ENCODE peak calls at places on chromosomes 1 and 21, in ten cellular contexts. One of them, this sample, is unnamed. For H3K4me1, the result is how much of the 10 kb centered on the place peaks cover.

GRCh38 chr1:55426619-55427018 is 211.5 kb upstream of the USP24 start:
- DNase-seq in ovary: no peak
- DNase-seq in A549: no peak
- DNase-seq in uterus: no peak
- DNase-seq in heart left ventricle: no peak
- DNase-seq in suprapubic skin: no peak
- DNase-seq in thyroid gland: no peak
- DNase-seq in gastrocnemius medialis: no peak
- DNase-seq in IMR-90: peak
- DNase-seq in upper lobe of left lung: no peak
- DNase-seq in this sample: no peak

GRCh38 chr1:39195166-39196111 is 9.1 kb upstream of the MACF1 start:
- DNase-seq in ovary: no peak
- DNase-seq in A549: no peak
- DNase-seq in uterus: no peak
- DNase-seq in heart left ventricle: no peak
- DNase-seq in suprapubic skin: no peak
- DNase-seq in thyroid gland: no peak
- DNase-seq in gastrocnemius medialis: no peak
- DNase-seq in IMR-90: peak
- DNase-seq in upper lobe of left lung: no peak
- DNase-seq in this sample: no peak

GRCh38 chr21:42395302-42395701 is 550 bp downstream of the TMPRSS3 start:
- DNase-seq in ovary: no peak
- DNase-seq in A549: no peak
- DNase-seq in uterus: no peak
- DNase-seq in heart left ventricle: no peak
- DNase-seq in suprapubic skin: peak
- DNase-seq in thyroid gland: no peak
- DNase-seq in gastrocnemius medialis: no peak
- DNase-seq in IMR-90: no peak
- DNase-seq in upper lobe of left lung: no peak
- DNase-seq in this sample: no peak

GRCh38 chr1:17653728-17654351 is 101.3 kb upstream of the ACTL8 start:
- DNase-seq in ovary: peak
- DNase-seq in A549: peak
- DNase-seq in uterus: no peak
- DNase-seq in heart left ventricle: no peak
- DNase-seq in suprapubic skin: no peak
- DNase-seq in thyroid gland: peak
- DNase-seq in gastrocnemius medialis: no peak
- DNase-seq in IMR-90: peak
- DNase-seq in upper lobe of left lung: no peak
- DNase-seq in this sample: peak

GRCh38 chr21:37939251-37939650 is 23.0 kb upstream of the KCNJ6 start:
- DNase-seq in ovary: no peak
- DNase-seq in A549: no peak
- DNase-seq in uterus: no peak
- DNase-seq in heart left ventricle: no peak
- DNase-seq in suprapubic skin: no peak
- DNase-seq in thyroid gland: no peak
- DNase-seq in gastrocnemius medialis: no peak
- DNase-seq in IMR-90: no peak
- DNase-seq in upper lobe of left lung: no peak
- DNase-seq in this sample: no peak

GRCh38 chr1:180451504-180451903 is 50.9 kb downstream of the ACBD6 start:
- DNase-seq in ovary: no peak
- DNase-seq in A549: no peak
- DNase-seq in uterus: no peak
- DNase-seq in heart left ventricle: no peak
- DNase-seq in suprapubic skin: no peak
- DNase-seq in thyroid gland: no peak
- DNase-seq in gastrocnemius medialis: no peak
- DNase-seq in IMR-90: no peak
- DNase-seq in upper lobe of left lung: no peak
- DNase-seq in this sample: no peak

GRCh38 chr1:90488451-90488850 is 228.7 kb downstream of the BARHL2 start:
- DNase-seq in ovary: no peak
- DNase-seq in A549: no peak
- DNase-seq in uterus: no peak
- DNase-seq in heart left ventricle: no peak
- DNase-seq in suprapubic skin: no peak
- DNase-seq in thyroid gland: no peak
- DNase-seq in gastrocnemius medialis: no peak
- DNase-seq in IMR-90: peak
- DNase-seq in upper lobe of left lung: no peak
- DNase-seq in this sample: no peak

GRCh38 chr1:29569971-29570634 is 333.8 kb downstream of the PTPRU start:
- DNase-seq in ovary: no peak
- DNase-seq in A549: peak
- DNase-seq in uterus: no peak
- DNase-seq in heart left ventricle: no peak
- DNase-seq in suprapubic skin: no peak
- DNase-seq in thyroid gland: no peak
- DNase-seq in gastrocnemius medialis: peak
- DNase-seq in IMR-90: peak
- DNase-seq in upper lobe of left lung: no peak
- DNase-seq in this sample: no peak

GRCh38 chr1:150280138-150280707 is 2.1 kb upstream of the CIART start:
- DNase-seq in ovary: no peak
- DNase-seq in A549: no peak
- DNase-seq in uterus: no peak
- DNase-seq in heart left ventricle: no peak
- DNase-seq in suprapubic skin: no peak
- DNase-seq in thyroid gland: no peak
- DNase-seq in gastrocnemius medialis: no peak
- DNase-seq in IMR-90: no peak
- DNase-seq in upper lobe of left lung: no peak
- DNase-seq in this sample: no peak

GRCh38 chr1:47911892-47912291 is 85.3 kb downstream of the TRABD2B start:
- DNase-seq in ovary: no peak
- DNase-seq in A549: no peak
- DNase-seq in uterus: no peak
- DNase-seq in heart left ventricle: no peak
- DNase-seq in suprapubic skin: no peak
- DNase-seq in thyroid gland: no peak
- DNase-seq in gastrocnemius medialis: no peak
- DNase-seq in IMR-90: no peak
- DNase-seq in upper lobe of left lung: no peak
- DNase-seq in this sample: no peak

GRCh38 chr1:45654540-45655280 is 30.9 kb upstream of the CCDC17 start:
- DNase-seq in ovary: no peak
- DNase-seq in A549: no peak
- DNase-seq in uterus: no peak
- DNase-seq in heart left ventricle: no peak
- DNase-seq in suprapubic skin: no peak
- DNase-seq in thyroid gland: no peak
- DNase-seq in gastrocnemius medialis: no peak
- DNase-seq in IMR-90: peak
- DNase-seq in upper lobe of left lung: no peak
- DNase-seq in this sample: no peak

GRCh38 chr1:53892911-53893310 is 1.1 kb upstream of the DIO1 start:
- DNase-seq in ovary: no peak
- DNase-seq in A549: no peak
- DNase-seq in uterus: no peak
- DNase-seq in heart left ventricle: peak
- DNase-seq in suprapubic skin: no peak
- DNase-seq in thyroid gland: no peak
- DNase-seq in gastrocnemius medialis: peak
- DNase-seq in IMR-90: no peak
- DNase-seq in upper lobe of left lung: peak
- DNase-seq in this sample: no peak

GRCh38 chr21:35252831-35253230 is 203.7 kb upstream of the RUNX1 start:
- DNase-seq in ovary: no peak
- DNase-seq in A549: no peak
- DNase-seq in uterus: no peak
- DNase-seq in heart left ventricle: no peak
- DNase-seq in suprapubic skin: no peak
- DNase-seq in thyroid gland: no peak
- DNase-seq in gastrocnemius medialis: no peak
- DNase-seq in IMR-90: peak
- DNase-seq in upper lobe of left lung: no peak
- DNase-seq in this sample: no peak

GRCh38 chr1:48889088-48889487 is 112.4 kb upstream of the BEND5 start:
- DNase-seq in ovary: no peak
- DNase-seq in A549: no peak
- DNase-seq in uterus: no peak
- DNase-seq in heart left ventricle: no peak
- DNase-seq in suprapubic skin: no peak
- DNase-seq in thyroid gland: no peak
- DNase-seq in gastrocnemius medialis: no peak
- DNase-seq in IMR-90: no peak
- DNase-seq in upper lobe of left lung: no peak
- DNase-seq in this sample: no peak

GRCh38 chr21:41626038-41626437 is 118.1 kb upstream of the TMPRSS2 start:
- DNase-seq in ovary: no peak
- DNase-seq in A549: no peak
- DNase-seq in uterus: no peak
- DNase-seq in heart left ventricle: no peak
- DNase-seq in suprapubic skin: no peak
- DNase-seq in thyroid gland: no peak
- DNase-seq in gastrocnemius medialis: no peak
- DNase-seq in IMR-90: no peak
- DNase-seq in upper lobe of left lung: no peak
- DNase-seq in this sample: no peak

GRCh38 chr1:47507921-47508894 is 70.4 kb downstream of the FOXD2 start:
- DNase-seq in ovary: no peak
- DNase-seq in A549: peak
- DNase-seq in uterus: no peak
- DNase-seq in heart left ventricle: peak
- DNase-seq in suprapubic skin: no peak
- DNase-seq in thyroid gland: peak
- DNase-seq in gastrocnemius medialis: no peak
- DNase-seq in IMR-90: no peak
- DNase-seq in upper lobe of left lung: peak
- DNase-seq in this sample: peak

GRCh38 chr1:35539073-35539823 is 18.0 kb downstream of the KIAA0319L start:
- DNase-seq in ovary: no peak
- DNase-seq in A549: no peak
- DNase-seq in uterus: no peak
- DNase-seq in heart left ventricle: no peak
- DNase-seq in suprapubic skin: no peak
- DNase-seq in thyroid gland: peak
- DNase-seq in gastrocnemius medialis: no peak
- DNase-seq in IMR-90: no peak
- DNase-seq in upper lobe of left lung: no peak
- DNase-seq in this sample: no peak

GRCh38 chr1:148385371-148386030 is 97.6 kb downstream of the PPIAL4G start:
- DNase-seq in ovary: no peak
- DNase-seq in A549: no peak
- DNase-seq in uterus: no peak
- DNase-seq in heart left ventricle: no peak
- DNase-seq in suprapubic skin: no peak
- DNase-seq in thyroid gland: no peak
- DNase-seq in gastrocnemius medialis: no peak
- DNase-seq in IMR-90: no peak
- DNase-seq in upper lobe of left lung: no peak
- DNase-seq in this sample: no peak
- TF ChIP-seq POLR2A in ovary: no peak
- TF ChIP-seq POLR2A in A549: no peak
- TF ChIP-seq POLR2A in uterus: no peak
- TF ChIP-seq POLR2A in heart left ventricle: no peak
- TF ChIP-seq POLR2A in suprapubic skin: no peak
- TF ChIP-seq POLR2A in thyroid gland: no peak
- TF ChIP-seq POLR2A in gastrocnemius medialis: no peak
- TF ChIP-seq POLR2A in IMR-90: no peak
- TF ChIP-seq POLR2A in upper lobe of left lung: no peak
- TF ChIP-seq POLR2A in this sample: no peak

GRCh38 chr1:30740251-30740951 is 17.0 kb upstream of the MATN1 start:
- DNase-seq in ovary: no peak
- DNase-seq in A549: no peak
- DNase-seq in uterus: no peak
- DNase-seq in heart left ventricle: no peak
- DNase-seq in suprapubic skin: no peak
- DNase-seq in thyroid gland: no peak
- DNase-seq in gastrocnemius medialis: no peak
- DNase-seq in IMR-90: no peak
- DNase-seq in upper lobe of left lung: no peak
- DNase-seq in this sample: no peak
- H3K4me1 ChIP-seq in ovary: under half
- H3K4me1 ChIP-seq in A549: under half
- H3K4me1 ChIP-seq in uterus: under half
- H3K4me1 ChIP-seq in heart left ventricle: under half
- H3K4me1 ChIP-seq in suprapubic skin: under half
- H3K4me1 ChIP-seq in thyroid gland: under half
- H3K4me1 ChIP-seq in gastrocnemius medialis: under half
- H3K4me1 ChIP-seq in IMR-90: under half
- H3K4me1 ChIP-seq in upper lobe of left lung: under half
- H3K4me1 ChIP-seq in this sample: under half

DNA sequence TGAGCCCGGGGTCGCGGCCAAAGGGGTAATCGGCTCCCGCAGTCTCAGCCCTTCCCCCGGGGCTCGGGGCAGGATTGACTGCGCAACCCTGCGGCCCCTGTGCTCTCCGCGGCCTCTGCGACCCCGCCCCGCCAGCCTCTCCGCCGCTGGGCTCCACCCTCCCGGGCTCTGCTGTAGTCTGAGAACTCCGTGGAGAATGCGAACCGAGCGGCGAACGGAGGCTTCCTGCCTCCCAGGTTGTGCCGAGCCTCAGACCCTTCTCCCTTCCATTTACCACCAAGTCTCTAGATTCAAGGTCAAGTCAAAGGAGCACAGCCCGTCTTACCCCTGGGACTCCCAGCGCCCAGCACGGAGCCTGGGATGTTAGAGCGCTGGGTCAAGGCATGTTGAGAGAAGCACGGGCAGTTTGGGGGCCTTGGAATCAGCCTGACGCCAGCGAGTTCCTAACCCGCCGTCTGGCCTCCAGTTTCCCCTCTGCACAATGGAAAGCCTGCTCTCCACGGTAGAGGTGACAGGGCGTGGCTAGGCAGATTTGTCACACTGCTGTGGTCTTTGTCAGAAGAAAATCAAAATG is 3.0 kb downstream of the ATP2B4 start:
- DNase-seq in ovary: peak
- DNase-seq in A549: no peak
- DNase-seq in uterus: peak
- DNase-seq in heart left ventricle: peak
- DNase-seq in suprapubic skin: peak
- DNase-seq in thyroid gland: peak
- DNase-seq in gastrocnemius medialis: peak
- DNase-seq in IMR-90: peak
- DNase-seq in upper lobe of left lung: peak
- DNase-seq in this sample: peak
- TF ChIP-seq POLR2A in ovary: peak
- TF ChIP-seq POLR2A in A549: no peak
- TF ChIP-seq POLR2A in uterus: peak
- TF ChIP-seq POLR2A in heart left ventricle: peak
- TF ChIP-seq POLR2A in suprapubic skin: peak
- TF ChIP-seq POLR2A in thyroid gland: no peak
- TF ChIP-seq POLR2A in gastrocnemius medialis: no peak
- TF ChIP-seq POLR2A in IMR-90: peak
- TF ChIP-seq POLR2A in upper lobe of left lung: no peak
- TF ChIP-seq POLR2A in this sample: peak

DNA sequence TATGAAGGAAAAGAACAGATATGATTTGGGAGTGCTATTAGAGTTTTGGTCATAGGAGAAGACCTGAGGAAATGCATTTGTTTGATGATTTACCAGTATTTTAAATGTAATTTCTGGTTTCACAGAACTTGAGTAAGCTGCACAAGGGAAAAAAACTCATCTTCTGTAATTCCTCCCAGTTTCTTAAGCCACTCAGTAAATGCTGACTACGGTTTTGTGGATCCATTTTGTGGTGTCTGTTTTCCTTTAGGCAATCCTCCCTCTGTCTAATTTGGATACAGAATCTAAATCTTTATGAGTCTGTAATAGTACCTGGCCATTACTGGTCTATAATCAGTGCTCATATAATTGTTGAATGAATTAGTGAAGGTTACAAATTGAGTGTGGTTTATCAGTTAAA is 72.0 kb downstream of the OLFML2B start:
- DNase-seq in ovary: no peak
- DNase-seq in A549: no peak
- DNase-seq in uterus: no peak
- DNase-seq in heart left ventricle: no peak
- DNase-seq in suprapubic skin: no peak
- DNase-seq in thyroid gland: no peak
- DNase-seq in gastrocnemius medialis: no peak
- DNase-seq in IMR-90: no peak
- DNase-seq in upper lobe of left lung: no peak
- DNase-seq in this sample: no peak
- H3K4me1 ChIP-seq in ovary: under half
- H3K4me1 ChIP-seq in A549: under half
- H3K4me1 ChIP-seq in uterus: under half
- H3K4me1 ChIP-seq in heart left ventricle: under half
- H3K4me1 ChIP-seq in suprapubic skin: under half
- H3K4me1 ChIP-seq in thyroid gland: under half
- H3K4me1 ChIP-seq in gastrocnemius medialis: under half
- H3K4me1 ChIP-seq in IMR-90: under half
- H3K4me1 ChIP-seq in upper lobe of left lung: under half
- H3K4me1 ChIP-seq in this sample: under half

This sample was measured in body of pancreas.